ENCODE peak calls at places on chromosomes 16 and 17, in seven cellular contexts. Z is HT-29; V is C1 segment of cervical spinal cord; I is NCI-H2081; J is GM12865; M is stimulated activated CD4-positive, alpha-beta T cell treated with anti-CD3 and anti-CD28 coated beads, Interleukin-4, amount 100 ng/mL, for 4 hours; L is anterior cingulate cortex. B is an unnamed sample.

GRCh38 chr17:44747566-44747965 is 11.2 kb upstream of the ADAM11 start:
- DNase-seq in Z (no peak), V (no peak), I (no peak), J (no peak), M (no peak), L (no peak), B (no peak)

GRCh38 chr17:13395872-13396271 is 205.9 kb downstream of the HS3ST3A1 start:
- DNase-seq in Z (no peak), V (no peak), I (no peak), J (no peak), M (no peak), L (no peak), B (no peak)

GRCh38 chr16:86723699-86724098 is 145.3 kb downstream of the FOXL1 start:
- DNase-seq in Z (no peak), V (no peak), I (no peak), J (no peak), M (no peak), L (no peak), B (no peak)

GRCh38 chr16:52546291-52546941 is 527 bp downstream of the TOX3 start:
- DNase-seq in Z (no peak), V (no peak), I (no peak), J (no peak), M (no peak), L (no peak), B (no peak)

GRCh38 chr17:53142890-53143289 is 679.8 kb upstream of the KIF2B start:
- DNase-seq in Z (peak), V (no peak), I (peak), J (no peak), M (no peak), L (no peak), B (no peak)

GRCh38 chr17:27203241-27203640 is 90.7 kb upstream of the WSB1 start:
- DNase-seq in Z (no peak), V (no peak), I (no peak), J (no peak), M (no peak), L (no peak), B (no peak)

GRCh38 chr17:32117399-32117798 is 24.9 kb upstream of the RHOT1 start:
- DNase-seq in Z (no peak), V (no peak), I (no peak), J (no peak), M (no peak), L (peak), B (no peak)

GRCh38 chr16:88471575-88471974 is 18.5 kb downstream of the ZFPM1 start:
- DNase-seq in Z (no peak), V (no peak), I (no peak), J (no peak), M (no peak), L (no peak), B (no peak)

GRCh38 chr17:28552201-28552999 is at the start of gene UNC119:
- DNase-seq in Z (peak), V (peak), I (peak), J (peak), M (peak), L (peak), B (peak)

GRCh38 chr17:40098846-40099626 is 1.4 kb downstream of the NR1D1 start:
- DNase-seq in Z (peak), V (peak), I (peak), J (peak), M (peak), L (peak), B (peak)

GRCh38 chr16:81080233-81080632 is 3.2 kb upstream of the C16orf46 start:
- DNase-seq in Z (no peak), V (no peak), I (no peak), J (no peak), M (no peak), L (no peak), B (no peak)

GRCh38 chr17:42010898-42011516 is 6.2 kb downstream of the DNAJC7 start:
- DNase-seq in Z (peak), V (no peak), I (no peak), J (peak), M (no peak), L (no peak), B (no peak)

GRCh38 chr16:63976345-63976744 is 1145.5 kb downstream of the CDH11 start:
- DNase-seq in Z (no peak), V (no peak), I (no peak), J (no peak), M (no peak), L (no peak), B (no peak)

GRCh38 chr16:19128454-19129210 is 14.9 kb downstream of the ITPRIPL2 start:
- DNase-seq in Z (no peak), V (no peak), I (no peak), J (no peak), M (no peak), L (no peak), B (no peak)

GRCh38 chr17:20313306-20313705 is 154.0 kb downstream of the LGALS9B start:
- DNase-seq in Z (no peak), V (no peak), I (no peak), J (no peak), M (no peak), L (no peak), B (no peak)

GRCh38 chr17:4739122-4740024 is at the start of the genes CXCL16 and ZMYND15:
- DNase-seq in Z (peak), V (peak), I (peak), J (peak), M (peak), L (no peak), B (no peak)

GRCh38 chr17:50631195-50631907 is 3.3 kb upstream of the ABCC3 start:
- DNase-seq in Z (no peak), V (no peak), I (no peak), J (no peak), M (no peak), L (peak), B (no peak)

GRCh38 chr16:77918792-77919707 is 103.3 kb upstream of the CLEC3A start:
- DNase-seq in Z (no peak), V (no peak), I (peak), J (no peak), M (no peak), L (no peak), B (peak)

GRCh38 chr17:29757788-29758187 is 135.1 kb upstream of the CORO6 start:
- DNase-seq in Z (no peak), V (no peak), I (no peak), J (peak), M (no peak), L (no peak), B (no peak)